ENCODE peak calls at places on chromosome 17, in nine cellular contexts. K is mucosa of descending colon, C is upper lobe of right lung, I is heart left ventricle, E is Caco-2, V is HCT116, Z is GM23338, L is pancreas, J is uterus. N is an unnamed sample.

GRCh38 chr17:43834106-43834505 is 1.2 kb upstream of the MPP3 start:
- DNase-seq in K (no peak), C (no peak), I (no peak), E (no peak), V (no peak), Z (no peak), L (no peak), J (no peak), N (no peak)

GRCh38 chr17:73478768-73479424 is 165.3 kb downstream of the SDK2 start:
- DNase-seq in K (no peak), C (no peak), I (no peak), E (peak; percentile 57), V (no peak), Z (peak; percentile 66), L (no peak), J (no peak), N (no peak)

GRCh38 chr17:74008196-74008595 is 195.3 kb upstream of the RPL38 start:
- DNase-seq in K (no peak), C (no peak), I (no peak), E (no peak), V (peak; percentile 16), Z (peak; percentile 82), L (no peak), J (no peak), N (no peak)

GRCh38 chr17:44829558-44830358 is at the start of gene GJC1:
- DNase-seq in K (no peak), C (peak; percentile 69), I (peak; percentile 49), E (peak; percentile 65), V (no peak), Z (peak; percentile 85), L (peak; percentile 66), J (peak; percentile 50), N (no peak)

GRCh38 chr17:79838541-79839274 is 532 bp downstream of the CBX4 start:
- DNase-seq in K (peak; percentile 58), C (peak; percentile 82), I (no peak), E (peak; percentile 55), V (no peak), Z (peak; percentile 90), L (peak; percentile 79), J (peak; percentile 53), N (no peak)

GRCh38 chr17:6913608-6914443 is 82.0 kb upstream of the ALOX12 start:
- DNase-seq in K (peak; percentile 84), C (peak; percentile 76), I (peak; percentile 72), E (peak; percentile 69), V (no peak), Z (peak; percentile 78), L (peak; percentile 48), J (peak; percentile 72), N (no peak)

GRCh38 chr17:77124192-77124908 is 16.4 kb upstream of the SEC14L1 start:
- DNase-seq in K (peak; percentile 33), C (no peak), I (peak; percentile 58), E (no peak), V (peak; percentile 79), Z (no peak), L (no peak), J (no peak), N (no peak)

GRCh38 chr17:29705352-29705751 is 82.6 kb upstream of the CORO6 start:
- DNase-seq in K (no peak), C (no peak), I (no peak), E (no peak), V (no peak), Z (no peak), L (no peak), J (no peak), N (no peak)

GRCh38 chr17:31583795-31584340 is 192.4 kb downstream of the RAB11FIP4 start:
- DNase-seq in K (no peak), C (no peak), I (no peak), E (no peak), V (no peak), Z (no peak), L (no peak), J (no peak), N (no peak)

GRCh38 chr17:40779181-40779909 is 3.0 kb downstream of the KRT27 start:
- DNase-seq in K (peak; percentile 4), C (peak; percentile 84), I (no peak), E (peak; percentile 16), V (no peak), Z (peak; percentile 71), L (peak; percentile 21), J (no peak), N (no peak)

DNA sequence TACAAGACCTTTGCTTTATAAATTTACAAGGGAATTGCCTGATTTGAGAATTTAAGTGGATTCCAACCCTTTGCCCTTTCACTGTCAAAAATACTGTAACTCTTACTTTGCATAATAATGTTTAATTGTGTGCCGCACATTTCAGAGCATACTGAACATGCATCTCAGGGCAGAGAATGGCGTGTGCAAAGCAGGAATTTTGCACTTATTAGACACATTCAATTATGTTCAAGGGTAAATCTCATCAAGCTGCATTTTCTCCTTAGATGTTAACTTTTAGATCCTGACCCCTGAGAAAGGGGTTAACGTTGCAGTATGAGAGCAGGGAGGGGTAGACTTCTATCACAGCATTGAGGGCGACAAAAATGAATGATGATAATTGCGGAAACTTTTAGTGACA is 54.7 kb upstream of the CACNG4 start:
- DNase-seq in K (no peak), C (no peak), I (no peak), E (no peak), V (no peak), Z (no peak), L (no peak), J (no peak), N (no peak)
- TF ChIP-seq CTCF in K (no peak), C (no peak), I (no peak), E (no peak), V (no peak), Z (no peak), L (no peak), J (no peak), N (no peak)

GRCh38 chr17:1473170-1473569 is 17.1 kb upstream of the CRK start:
- DNase-seq in K (no peak), C (no peak), I (no peak), E (no peak), V (no peak), Z (peak; percentile 65), L (no peak), J (no peak), N (no peak)

GRCh38 chr17:1475321-1475854 is 17.1 kb downstream of the MYO1C start:
- DNase-seq in K (no peak), C (no peak), I (no peak), E (no peak), V (no peak), Z (no peak), L (no peak), J (no peak), N (no peak)

GRCh38 chr17:1471931-1472727 is 16.1 kb upstream of the CRK start:
- DNase-seq in K (no peak), C (no peak), I (no peak), E (no peak), V (no peak), Z (peak; percentile 90), L (no peak), J (no peak), N (no peak)

GRCh38 chr17:1474402-1475189 is 17.9 kb downstream of the MYO1C start:
- DNase-seq in K (no peak), C (no peak), I (no peak), E (no peak), V (no peak), Z (no peak), L (no peak), J (no peak), N (no peak)

DNA sequence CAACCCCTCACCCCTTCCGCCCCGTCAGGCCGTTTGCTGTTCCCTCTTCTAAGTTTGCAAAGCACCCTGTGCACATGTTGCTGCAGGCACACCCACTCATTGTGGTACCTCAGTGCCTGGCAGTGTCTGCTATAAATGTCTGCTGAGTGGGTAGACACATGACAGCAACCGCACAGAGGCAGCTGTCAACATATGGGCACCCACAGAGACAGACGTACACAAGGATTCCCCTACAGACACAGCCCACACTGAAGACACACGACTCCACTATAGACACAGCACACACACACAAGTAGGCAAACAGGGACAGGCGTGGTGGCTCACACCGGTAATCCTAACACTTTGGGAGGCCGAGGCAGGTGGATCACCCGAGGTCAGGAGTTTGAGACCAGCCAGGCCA is 17.8 kb upstream of the CRK start:
- DNase-seq in K (no peak), C (no peak), I (no peak), E (no peak), V (no peak), Z (no peak), L (no peak), J (no peak), N (no peak)
- H3K36me3 ChIP-seq in K (peaks cover 14% of the 10 kb centered on the region), C (peaks cover 82% of the 10 kb centered on the region), I (peaks cover 87% of the 10 kb centered on the region), E (peaks cover 10% of the 10 kb centered on the region), V (peaks cover 40% of the 10 kb centered on the region), Z (no peaks in the 10 kb centered on the region), L (peaks cover 8% of the 10 kb centered on the region), J (no peaks in the 10 kb centered on the region), N (peaks cover 56% of the 10 kb centered on the region)

DNA sequence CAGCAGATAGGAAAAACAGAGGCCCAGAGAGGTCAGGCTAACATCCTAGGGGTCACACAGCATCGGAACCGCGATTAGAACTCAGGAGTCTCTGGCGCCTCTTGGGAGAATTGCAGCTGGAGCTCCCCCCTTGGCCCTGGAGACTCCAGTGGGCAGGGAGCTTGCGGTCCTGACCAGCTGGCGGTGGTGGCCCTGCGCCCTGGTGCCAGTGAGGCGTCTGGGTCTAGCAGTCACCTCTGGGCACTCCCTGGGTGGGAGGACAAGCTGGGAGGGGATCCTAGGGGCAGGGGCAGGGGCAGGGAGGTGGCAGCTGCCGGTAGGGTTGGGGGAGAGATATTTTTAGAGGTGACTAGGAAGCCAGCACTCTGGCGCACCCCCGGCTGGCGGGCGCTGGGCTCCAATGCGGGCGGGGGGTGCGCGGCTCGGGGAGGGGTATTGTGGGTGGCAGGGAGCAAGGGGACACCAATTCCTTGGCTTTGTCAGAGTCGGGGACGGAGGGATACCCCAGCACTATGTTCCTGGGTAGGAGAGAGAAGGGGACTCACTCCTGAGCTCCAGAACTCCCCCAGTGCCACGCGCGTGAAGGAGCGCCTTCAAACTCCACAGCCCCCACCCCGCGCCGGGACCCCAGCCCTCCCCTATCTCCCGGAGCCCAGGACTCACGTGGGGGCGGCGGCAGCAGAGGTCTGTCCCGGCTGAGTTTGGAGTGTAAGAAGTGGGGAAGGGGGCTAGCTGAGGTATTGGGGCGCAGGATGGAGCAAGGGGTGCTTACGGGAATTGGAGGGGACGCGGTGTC is 584 bp downstream of the PHOSPHO1 start:
- DNase-seq in K (no peak), C (no peak), I (no peak), E (no peak), V (no peak), Z (peak; percentile 40), L (peak; percentile 57), J (no peak), N (no peak)
- H3K4me3 ChIP-seq in K (no peak overlapping the region), C (peak overlapping the region; percentile 67), I (peak overlapping the region; percentile 70), E (peak overlapping the region; percentile 57), V (peak overlapping the region; percentile 70), Z (peak overlapping the region; percentile 91), L (peak overlapping the region; percentile 9), J (peak overlapping the region; percentile 39), N (peak overlapping the region; percentile 49)

DNA sequence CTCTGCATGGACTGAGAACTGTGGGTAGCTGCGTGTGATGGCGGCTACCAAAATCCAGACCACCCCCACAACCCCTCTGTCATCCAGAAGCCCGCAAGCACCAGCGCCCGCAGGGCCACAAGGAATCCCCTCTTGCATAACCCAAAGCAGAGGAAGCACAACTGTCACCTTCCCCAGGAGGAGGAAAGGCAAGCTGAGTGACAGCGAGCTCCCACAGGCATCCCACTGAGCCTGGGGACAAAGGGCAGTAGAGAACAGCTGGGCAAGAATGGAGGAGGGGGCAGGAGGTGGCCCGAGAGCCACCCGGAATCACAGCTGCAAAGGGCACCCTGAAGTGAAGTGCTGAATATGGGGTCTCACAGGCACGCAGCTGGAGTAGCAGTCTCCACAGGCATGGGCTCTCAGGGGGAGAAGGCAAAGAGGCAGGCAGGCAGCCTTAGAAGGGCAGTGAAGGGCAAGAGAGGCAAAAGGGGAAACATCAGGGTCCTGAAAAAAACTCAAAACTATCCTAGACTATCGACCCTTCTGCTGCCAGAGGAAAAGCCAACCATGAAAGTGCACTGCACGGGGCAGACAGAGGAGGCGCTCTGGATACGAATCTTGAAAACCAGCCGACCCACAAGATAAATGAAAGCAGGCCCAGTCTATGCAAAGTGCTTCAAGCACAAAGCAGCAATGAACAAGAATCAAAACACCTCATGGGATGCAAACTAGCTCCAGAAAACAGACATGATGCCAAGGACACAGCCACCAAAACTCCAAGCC is 17.1 kb downstream of the USP36 start:
- DNase-seq in K (no peak), C (no peak), I (no peak), E (no peak), V (no peak), Z (no peak), L (peak; percentile 42), J (no peak), N (no peak)
- TF ChIP-seq CTCF in K (no peak), C (no peak), I (no peak), E (no peak), V (no peak), Z (peak; percentile 5), L (no peak), J (no peak), N (no peak)